ENCODE peak calls at places on chromosomes 6 and 20, in four cellular contexts. K is NCI-H1092, J is HT1080, U is non-pigmented ciliary epithelial cell. V is an unnamed sample.

GRCh38 chr6:71675386-71675785 is 211.0 kb upstream of the RIMS1 start:
- DNase-seq in U (no peak), K (no peak), J (no peak), V (no peak)

GRCh38 chr20:37319120-37319717 is 26.7 kb upstream of the SRC start:
- DNase-seq in J (no peak), U (peak), K (no peak), V (no peak)

GRCh38 chr6:110826236-110827129 is 11.2 kb upstream of the CDK19 start:
- DNase-seq in K (no peak), J (peak), U (no peak), V (no peak)

GRCh38 chr20:36744764-36745191 is 1.1 kb downstream of the NDRG3 start:
- DNase-seq in J (peak), U (no peak), K (no peak), V (no peak)

GRCh38 chr6:129635396-129636164 is 74.4 kb downstream of the ARHGAP18 start:
- DNase-seq in J (peak), K (no peak), U (no peak), V (no peak)

GRCh38 chr20:51331466-51331865 is 211.1 kb downstream of the NFATC2 start:
- DNase-seq in U (no peak), K (no peak), J (peak), V (no peak)

GRCh38 chr20:24670981-24671380 is 201.6 kb downstream of the SYNDIG1 start:
- DNase-seq in U (no peak), J (no peak), K (no peak), V (no peak)

GRCh38 chr6:30326446-30327231 is at the start of gene TRIM39:
- DNase-seq in J (peak), K (peak), U (no peak), V (peak)

GRCh38 chr6:3413612-3414011 is 43.2 kb downstream of the SLC22A23 start:
- DNase-seq in K (no peak), J (no peak), U (no peak), V (no peak)

V was measured in NCI-H1417 treated with DMSO at 0.1 percent for 48 hours.